ENCODE peak calls at places on chromosomes 12 and 14, in four cellular contexts. One of them, this sample, is unnamed.
A peak's percentile ranks its signal among the peaks of the same experiment; 100 is the strongest.

GRCh38 chr12:123996581-123996980 is 23.6 kb downstream of the ZNF664 start:
- DNase-seq in lower lobe of right lung: no peak
- DNase-seq in ovary: no peak
- DNase-seq in CD8-positive, alpha-beta T cell: no peak
- DNase-seq in this sample: no peak

GRCh38 chr14:24463806-24464785 is 21.5 kb upstream of the SDR39U1 start:
- DNase-seq in lower lobe of right lung: no peak
- DNase-seq in ovary: no peak
- DNase-seq in CD8-positive, alpha-beta T cell: no peak
- DNase-seq in this sample: no peak

GRCh38 chr14:56195219-56195618 is 77.0 kb downstream of the PELI2 start:
- DNase-seq in lower lobe of right lung: no peak
- DNase-seq in ovary: no peak
- DNase-seq in CD8-positive, alpha-beta T cell: no peak
- DNase-seq in this sample: peak; percentile 20

GRCh38 chr12:88624911-88625310 is 44.6 kb upstream of the KITLG start:
- DNase-seq in lower lobe of right lung: no peak
- DNase-seq in ovary: no peak
- DNase-seq in CD8-positive, alpha-beta T cell: no peak
- DNase-seq in this sample: no peak

GRCh38 chr12:12704593-12705230 is 8.7 kb upstream of the GPR19 start:
- DNase-seq in lower lobe of right lung: no peak
- DNase-seq in ovary: peak; percentile 60
- DNase-seq in CD8-positive, alpha-beta T cell: peak; percentile 35
- DNase-seq in this sample: peak; percentile 40

GRCh38 chr14:29016050-29016900 is 249.7 kb downstream of the FOXG1 start:
- DNase-seq in lower lobe of right lung: peak; percentile 41
- DNase-seq in ovary: no peak
- DNase-seq in CD8-positive, alpha-beta T cell: no peak
- DNase-seq in this sample: no peak

GRCh38 chr12:30614031-30614430 is 81.6 kb downstream of the IPO8 start:
- DNase-seq in lower lobe of right lung: no peak
- DNase-seq in ovary: no peak
- DNase-seq in CD8-positive, alpha-beta T cell: no peak
- DNase-seq in this sample: no peak

GRCh38 chr14:77206877-77207389 is 25.3 kb downstream of the TMEM63C start:
- DNase-seq in lower lobe of right lung: no peak
- DNase-seq in ovary: no peak
- DNase-seq in CD8-positive, alpha-beta T cell: no peak
- DNase-seq in this sample: no peak

GRCh38 chr12:77256924-77257323 is 191.6 kb upstream of the E2F7 start:
- DNase-seq in lower lobe of right lung: no peak
- DNase-seq in ovary: no peak
- DNase-seq in CD8-positive, alpha-beta T cell: no peak
- DNase-seq in this sample: no peak

GRCh38 chr14:85421166-85421877 is 108.6 kb upstream of the FLRT2 start:
- DNase-seq in lower lobe of right lung: no peak
- DNase-seq in ovary: no peak
- DNase-seq in CD8-positive, alpha-beta T cell: no peak
- DNase-seq in this sample: no peak

GRCh38 chr12:109627633-109628032 is 54.0 kb downstream of the MVK start:
- DNase-seq in lower lobe of right lung: no peak
- DNase-seq in ovary: no peak
- DNase-seq in CD8-positive, alpha-beta T cell: no peak
- DNase-seq in this sample: no peak

GRCh38 chr12:105960319-105961076 is 178.3 kb downstream of the NUAK1 start:
- DNase-seq in lower lobe of right lung: peak; percentile 64
- DNase-seq in ovary: no peak
- DNase-seq in CD8-positive, alpha-beta T cell: no peak
- DNase-seq in this sample: no peak

GRCh38 chr12:1083888-1084262 is 92.9 kb downstream of the ERC1 start:
- DNase-seq in lower lobe of right lung: no peak
- DNase-seq in ovary: no peak
- DNase-seq in CD8-positive, alpha-beta T cell: no peak
- DNase-seq in this sample: no peak

GRCh38 chr12:11805680-11806079 is 156.2 kb downstream of the ETV6 start:
- DNase-seq in lower lobe of right lung: no peak
- DNase-seq in ovary: no peak
- DNase-seq in CD8-positive, alpha-beta T cell: no peak
- DNase-seq in this sample: no peak

GRCh38 chr12:24911284-24911791 is 37.6 kb downstream of the BCAT1 start:
- DNase-seq in lower lobe of right lung: no peak
- DNase-seq in ovary: no peak
- DNase-seq in CD8-positive, alpha-beta T cell: no peak
- DNase-seq in this sample: no peak

GRCh38 chr12:27081668-27082091 is 698 bp downstream of the C12orf71 start:
- DNase-seq in lower lobe of right lung: no peak
- DNase-seq in ovary: no peak
- DNase-seq in CD8-positive, alpha-beta T cell: no peak
- DNase-seq in this sample: no peak

GRCh38 chr12:122872815-122873361 is 23.0 kb downstream of the VPS37B start:
- DNase-seq in lower lobe of right lung: no peak
- DNase-seq in ovary: no peak
- DNase-seq in CD8-positive, alpha-beta T cell: peak; percentile 2
- DNase-seq in this sample: no peak

GRCh38 chr14:40601063-40601462 is 1005.6 kb upstream of the LRFN5 start:
- DNase-seq in lower lobe of right lung: no peak
- DNase-seq in ovary: no peak
- DNase-seq in CD8-positive, alpha-beta T cell: no peak
- DNase-seq in this sample: no peak

GRCh38 chr14:47555333-47555732 is 120.1 kb downstream of the MDGA2 start:
- DNase-seq in lower lobe of right lung: no peak
- DNase-seq in ovary: no peak
- DNase-seq in CD8-positive, alpha-beta T cell: no peak
- DNase-seq in this sample: no peak

DNA sequence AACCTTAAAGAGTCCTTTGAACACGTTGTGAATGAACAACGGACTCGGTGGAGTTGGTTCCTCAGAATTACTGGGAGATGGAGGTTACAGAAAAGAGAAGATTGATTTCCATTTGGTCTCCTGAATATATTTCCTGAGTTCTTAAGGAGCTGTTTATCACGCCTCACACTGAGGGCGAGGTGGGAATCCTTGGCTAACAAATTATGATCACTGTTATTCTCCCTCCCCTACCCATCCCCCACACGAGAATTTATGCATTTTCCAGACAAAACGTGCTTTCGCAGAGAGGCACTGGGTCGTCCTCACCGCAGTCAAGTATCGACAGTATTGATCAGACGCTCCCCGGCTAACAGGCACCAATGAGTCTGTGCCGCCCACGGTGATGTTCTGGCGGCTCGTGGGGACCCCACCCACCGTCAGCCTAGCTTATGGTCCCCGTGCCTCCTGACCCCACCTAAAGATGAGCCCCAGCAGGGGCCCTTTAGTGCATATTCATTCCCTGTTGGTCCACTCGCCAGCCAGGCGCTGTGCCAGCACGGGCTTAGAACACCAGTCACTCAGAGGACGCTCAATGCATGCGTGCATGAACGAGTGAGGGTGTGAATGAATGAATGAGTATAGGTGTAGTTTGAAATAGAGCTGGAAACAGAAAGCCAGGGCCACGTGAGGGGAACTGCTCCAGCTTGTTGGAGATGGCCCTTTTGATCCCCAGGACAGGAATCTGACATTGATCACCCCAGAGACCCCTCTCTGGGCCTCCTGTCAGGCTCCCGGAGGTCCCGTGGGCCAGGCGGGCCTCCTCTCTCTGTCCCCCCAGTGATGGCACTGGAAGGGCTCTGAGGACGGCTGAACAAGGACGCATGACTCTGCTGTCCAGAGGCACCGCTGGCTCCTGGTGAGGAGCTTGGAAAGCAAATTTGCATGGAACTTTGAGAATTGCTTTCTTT is 194.1 kb upstream of the C14orf180 start:
- DNase-seq in lower lobe of right lung: no peak
- DNase-seq in ovary: peak; percentile 14
- DNase-seq in CD8-positive, alpha-beta T cell: no peak
- DNase-seq in this sample: no peak
- H3K4me1 ChIP-seq in lower lobe of right lung: no peaks in the 10 kb centered on the region
- H3K4me1 ChIP-seq in ovary: peaks cover 11% of the 10 kb centered on the region
- H3K4me1 ChIP-seq in CD8-positive, alpha-beta T cell: peaks cover 19% of the 10 kb centered on the region
- H3K4me1 ChIP-seq in this sample: peaks cover 19% of the 10 kb centered on the region

GRCh38 chr12:79560165-79560889 is 130.4 kb downstream of the PAWR start:
- DNase-seq in lower lobe of right lung: no peak
- DNase-seq in ovary: no peak
- DNase-seq in CD8-positive, alpha-beta T cell: no peak
- DNase-seq in this sample: no peak
- H3K27ac ChIP-seq in lower lobe of right lung: no peak overlapping the region
- H3K27ac ChIP-seq in ovary: peak overlapping the region; percentile 35
- H3K27ac ChIP-seq in CD8-positive, alpha-beta T cell: no peak overlapping the region
- H3K27ac ChIP-seq in this sample: no peak overlapping the region

DNA sequence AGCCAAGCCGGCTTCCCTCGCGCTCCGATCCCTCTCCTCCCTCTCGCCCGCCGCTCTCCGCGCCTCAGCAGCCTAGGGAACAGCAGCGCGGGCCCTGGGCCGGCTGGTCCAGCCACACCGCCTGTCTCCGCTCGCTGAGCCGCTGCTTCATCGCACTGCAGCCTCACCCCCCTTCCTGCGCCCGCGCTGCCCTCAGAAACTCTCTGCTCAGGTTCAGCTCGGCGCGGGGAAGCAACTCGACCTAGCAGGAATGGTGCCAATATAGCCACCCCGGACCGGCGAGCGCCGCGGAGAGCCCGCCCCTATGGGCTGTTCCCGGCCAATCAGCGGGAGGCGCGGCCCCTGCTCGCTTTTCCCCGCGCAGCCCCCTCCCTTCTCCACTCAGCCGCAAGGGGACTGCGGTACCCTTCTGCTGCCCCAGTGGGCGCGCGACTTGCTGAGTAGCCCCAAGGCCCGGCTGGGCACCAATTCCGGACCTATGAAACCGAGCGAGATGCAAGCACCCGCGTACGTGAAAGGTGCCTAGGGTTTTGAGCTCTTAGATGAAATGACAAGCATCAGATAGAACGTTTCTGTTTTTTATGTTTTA is at the start of gene ADAMTS20:
- DNase-seq in lower lobe of right lung: no peak
- DNase-seq in ovary: no peak
- DNase-seq in CD8-positive, alpha-beta T cell: no peak
- DNase-seq in this sample: no peak
- H3K4me3 ChIP-seq in lower lobe of right lung: no peak within 1 kb of the TSS
- H3K4me3 ChIP-seq in ovary: no peak within 1 kb of the TSS
- H3K4me3 ChIP-seq in CD8-positive, alpha-beta T cell: no peak within 1 kb of the TSS
- H3K4me3 ChIP-seq in this sample: no peak within 1 kb of the TSS

GRCh38 chr14:69720912-69721311 is 46.0 kb upstream of the SRSF5 start:
- DNase-seq in lower lobe of right lung: no peak
- DNase-seq in ovary: no peak
- DNase-seq in CD8-positive, alpha-beta T cell: no peak
- DNase-seq in this sample: no peak
- H3K4me1 ChIP-seq in lower lobe of right lung: peaks cover 46% of the 10 kb centered on the region
- H3K4me1 ChIP-seq in ovary: no peaks in the 10 kb centered on the region
- H3K4me1 ChIP-seq in CD8-positive, alpha-beta T cell: peaks cover 12% of the 10 kb centered on the region
- H3K4me1 ChIP-seq in this sample: peaks cover 8% of the 10 kb centered on the region

DNA sequence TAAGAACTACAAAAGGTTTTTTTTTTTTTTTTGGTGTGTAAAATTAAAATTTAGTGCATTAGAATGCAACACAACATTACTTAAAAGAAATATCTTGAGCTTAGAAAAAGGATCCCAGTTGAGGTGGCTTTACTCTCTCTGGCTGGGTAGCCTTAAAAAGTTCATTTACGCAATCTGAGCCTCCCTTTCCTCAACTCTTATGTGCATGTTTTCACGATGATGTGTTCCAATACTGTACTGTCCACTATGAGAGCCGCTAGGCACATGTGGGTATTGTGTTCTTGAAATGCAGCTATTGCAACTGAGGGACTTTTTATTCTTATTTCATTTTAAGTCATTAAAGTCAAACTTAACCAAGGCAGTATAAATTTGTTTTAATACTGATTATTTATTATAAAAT is 460.9 kb upstream of the SYT1 start:
- DNase-seq in lower lobe of right lung: no peak
- DNase-seq in ovary: no peak
- DNase-seq in CD8-positive, alpha-beta T cell: no peak
- DNase-seq in this sample: no peak
- H3K27ac ChIP-seq in lower lobe of right lung: no peak overlapping the region
- H3K27ac ChIP-seq in ovary: no peak overlapping the region
- H3K27ac ChIP-seq in CD8-positive, alpha-beta T cell: no peak overlapping the region
- H3K27ac ChIP-seq in this sample: no peak overlapping the region

GRCh38 chr12:67918441-67918840 is 70.8 kb upstream of the IFNG-AS1 start:
- DNase-seq in lower lobe of right lung: no peak
- DNase-seq in ovary: no peak
- DNase-seq in CD8-positive, alpha-beta T cell: no peak
- DNase-seq in this sample: no peak

GRCh38 chr12:67919406-67919805 is 69.8 kb upstream of the IFNG-AS1 start:
- DNase-seq in lower lobe of right lung: no peak
- DNase-seq in ovary: no peak
- DNase-seq in CD8-positive, alpha-beta T cell: no peak
- DNase-seq in this sample: no peak

GRCh38 chr12:67915335-67915851 is 73.9 kb upstream of the IFNG-AS1 start:
- DNase-seq in lower lobe of right lung: no peak
- DNase-seq in ovary: no peak
- DNase-seq in CD8-positive, alpha-beta T cell: no peak
- DNase-seq in this sample: no peak

GRCh38 chr12:67917811-67918210 is 71.4 kb upstream of the IFNG-AS1 start:
- DNase-seq in lower lobe of right lung: no peak
- DNase-seq in ovary: no peak
- DNase-seq in CD8-positive, alpha-beta T cell: no peak
- DNase-seq in this sample: no peak

DNA sequence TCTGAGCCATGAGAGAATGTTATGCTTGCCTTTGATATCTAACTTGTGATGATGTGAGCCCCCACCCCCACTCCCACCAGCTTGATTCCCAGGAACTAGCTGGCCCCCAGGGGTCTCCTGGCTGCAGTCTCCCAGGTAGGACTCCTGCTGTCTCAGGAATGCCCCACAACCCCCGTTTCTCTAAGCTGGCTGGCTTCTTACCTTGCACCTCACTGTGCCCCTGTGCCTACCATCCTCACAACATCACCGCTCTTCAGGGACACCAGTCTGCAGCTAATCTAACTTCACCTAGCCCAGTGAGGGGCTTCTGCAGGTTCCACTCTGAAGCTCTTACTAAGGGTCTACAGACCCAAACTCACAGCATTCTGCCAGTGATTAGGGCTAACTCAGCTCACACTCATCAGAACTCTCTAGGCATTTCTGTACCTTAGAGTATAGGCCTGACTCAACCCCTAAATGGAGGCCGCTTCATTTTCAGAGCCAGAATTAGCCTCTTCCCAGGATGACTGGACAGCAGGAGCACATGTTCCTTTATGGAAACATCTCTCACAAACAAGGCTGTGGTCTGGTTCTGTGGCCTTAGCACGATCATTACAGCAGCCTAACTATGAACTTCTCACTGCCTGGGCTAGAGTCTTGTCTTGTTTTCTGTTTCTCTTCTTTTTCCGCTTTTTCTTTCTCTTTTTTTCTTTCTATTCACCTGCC is 72.8 kb upstream of the IFNG-AS1 start:
- DNase-seq in lower lobe of right lung: no peak
- DNase-seq in ovary: no peak
- DNase-seq in CD8-positive, alpha-beta T cell: no peak
- DNase-seq in this sample: no peak
- H3K4me3 ChIP-seq in lower lobe of right lung: no peak overlapping the region
- H3K4me3 ChIP-seq in ovary: no peak overlapping the region
- H3K4me3 ChIP-seq in CD8-positive, alpha-beta T cell: no peak overlapping the region
- H3K4me3 ChIP-seq in this sample: no peak overlapping the region